ENCODE peak calls at places on chromosomes 13 and 19, in six cellular contexts. A is MV-4-11; F is H54; O is naive thymus-derived CD4-positive, alpha-beta T cell; C is iris pigment epithelial cell; R is cardiac fibroblast. Q is an unnamed sample.

GRCh38 chr19:16772841-16773240 is 53.2 kb downstream of the NWD1 start:
- DNase-seq in C (no peak), A (no peak), R (no peak), O (no peak), F (no peak), Q (no peak)

GRCh38 chr13:54366728-54367127 is 1338.1 kb downstream of the OLFM4 start:
- DNase-seq in R (no peak), O (no peak), A (no peak), F (no peak), C (no peak), Q (no peak)

GRCh38 chr13:66138172-66138811 is 1091.8 kb downstream of the PCDH9 start:
- DNase-seq in C (no peak), A (peak; percentile 31), F (no peak), O (no peak), R (no peak), Q (no peak)

GRCh38 chr19:48900477-48901452 is 653 bp downstream of the NUCB1 start:
- DNase-seq in F (no peak), R (peak; percentile 58), A (peak; percentile 61), C (peak; percentile 48), O (no peak), Q (peak; percentile 48)

GRCh38 chr13:20911037-20911436 is 8.5 kb upstream of the XPO4 start:
- DNase-seq in C (no peak), A (no peak), O (no peak), R (no peak), F (no peak), Q (no peak)

GRCh38 chr13:99986751-99987150 is 5.2 kb downstream of the ZIC2 start:
- DNase-seq in O (no peak), F (no peak), C (no peak), A (no peak), R (no peak), Q (no peak)

GRCh38 chr19:42099336-42099925 is 23.5 kb downstream of the ZNF574 start:
- DNase-seq in O (no peak), C (no peak), F (no peak), A (no peak), R (no peak), Q (no peak)

GRCh38 chr19:10895920-10896319 is 24.6 kb downstream of the CARM1 start:
- DNase-seq in O (no peak), A (no peak), C (no peak), F (no peak), R (no peak), Q (no peak)

GRCh38 chr13:40665061-40665753 is 1.2 kb downstream of the FOXO1 start:
- DNase-seq in F (no peak), O (peak; percentile 36), A (no peak), C (no peak), R (peak; percentile 39), Q (no peak)

GRCh38 chr13:35887028-35887666 is 244.0 kb downstream of the DCLK1 start:
- DNase-seq in A (no peak), C (no peak), F (no peak), O (no peak), R (peak; percentile 25), Q (no peak)

GRCh38 chr19:52992109-52993004 is 21.4 kb upstream of the ERVV-1 start:
- DNase-seq in F (no peak), R (peak; percentile 7), A (no peak), O (no peak), C (peak; percentile 4), Q (no peak)

GRCh38 chr13:52652980-52653303 is 306 bp downstream of the SUGT1 start:
- DNase-seq in R (no peak), O (no peak), C (no peak), F (peak; percentile 7), A (no peak), Q (no peak)

GRCh38 chr13:104460553-104460952 is 1394.3 kb upstream of the SLC10A2 start:
- DNase-seq in O (no peak), A (no peak), C (peak; percentile 48), R (peak; percentile 46), F (no peak), Q (no peak)

GRCh38 chr13:84972907-84973306 is 826.3 kb downstream of the SLITRK6 start:
- DNase-seq in A (no peak), O (no peak), F (no peak), R (no peak), C (no peak), Q (no peak)

GRCh38 chr13:21079761-21080730 is 18.7 kb upstream of the LATS2 start:
- DNase-seq in F (peak; percentile 33), A (peak; percentile 78), O (no peak), R (peak; percentile 92), C (peak; percentile 92), Q (peak; percentile 74)

GRCh38 chr13:108961542-108962125 is 332.2 kb downstream of the MYO16 start:
- DNase-seq in R (peak; percentile 74), C (peak; percentile 64), A (peak; percentile 47), F (peak; percentile 28), O (peak; percentile 51), Q (peak; percentile 78)

GRCh38 chr19:40357655-40358054 is 9.2 kb downstream of the PLD3 start:
- DNase-seq in A (no peak), F (no peak), R (peak; percentile 36), O (no peak), C (peak; percentile 34), Q (no peak)

GRCh38 chr13:49308104-49308875 is 60.6 kb downstream of the CDADC1 start:
- DNase-seq in F (no peak), R (peak; percentile 71), C (peak; percentile 56), O (no peak), A (no peak), Q (peak; percentile 21)

GRCh38 chr19:41541990-41542584 is 33.9 kb upstream of the CEACAM21 start:
- DNase-seq in C (peak; percentile 18), A (peak; percentile 69), R (peak; percentile 59), O (peak; percentile 71), F (no peak), Q (no peak)

GRCh38 chr19:18669524-18669817 is 14.0 kb upstream of the CRTC1 start:
- DNase-seq in O (no peak), C (peak; percentile 58), R (peak; percentile 20), F (no peak), A (no peak), Q (no peak)

GRCh38 chr19:57363734-57364181 is 407 bp downstream of the TRAPPC2B start:
- DNase-seq in C (peak; percentile 16), R (peak; percentile 11), O (no peak), A (no peak), F (peak; percentile 40), Q (no peak)

GRCh38 chr13:25095862-25096453 is at the start of gene PABPC3:
- DNase-seq in F (no peak), O (no peak), A (no peak), C (peak; percentile 2), R (no peak), Q (no peak)

GRCh38 chr19:6030214-6030507 is 52.2 kb upstream of the RANBP3 start:
- DNase-seq in O (no peak), R (peak; percentile 89), C (peak; percentile 94), F (no peak), A (peak; percentile 62), Q (peak; percentile 84)

GRCh38 chr13:51221674-51222509 is at the start of gene FAM124A:
- DNase-seq in A (peak; percentile 17), C (peak; percentile 23), O (peak; percentile 21), R (no peak), F (peak; percentile 40), Q (peak; percentile 46)

GRCh38 chr13:29771247-29771646 is 79.2 kb downstream of the UBL3 start:
- DNase-seq in O (peak; percentile 43), C (peak; percentile 43), A (peak; percentile 26), F (no peak), R (peak; percentile 68), Q (peak; percentile 19)

GRCh38 chr19:17266026-17266425 is 1.2 kb upstream of the BABAM1 start:
- DNase-seq in C (no peak), F (no peak), A (no peak), O (no peak), R (no peak), Q (no peak)

GRCh38 chr13:97112451-97113152 is 109.5 kb upstream of the MBNL2 start:
- DNase-seq in R (no peak), F (no peak), A (no peak), O (no peak), C (peak; percentile 81), Q (no peak)

GRCh38 chr19:14093117-14093784 is 2.7 kb upstream of the SAMD1 start:
- DNase-seq in F (no peak), R (no peak), C (no peak), A (no peak), O (no peak), Q (no peak)

GRCh38 chr13:35838356-35838755 is 292.8 kb downstream of the DCLK1 start:
- DNase-seq in A (no peak), O (no peak), F (peak; percentile 16), C (peak; percentile 91), R (peak; percentile 96), Q (no peak)

GRCh38 chr19:17159466-17160393 is 55.4 kb upstream of the USE1 start:
- DNase-seq in A (no peak), R (peak; percentile 17), O (no peak), F (no peak), C (peak; percentile 8), Q (no peak)

Q was measured in HCEC 1CT.